ENCODE peak calls at places on chromosome 17, in five cellular contexts. A, S, N, P and L are unnamed samples.

GRCh38 chr17:7047566-7047965 is 3.7 kb upstream of the SLC16A11 start:
- DNase-seq in A (no peak), P (no peak), N (no peak), S (no peak), L (no peak)

GRCh38 chr17:33038740-33039139 is 47.1 kb downstream of the SPACA3 start:
- DNase-seq in P (peak; percentile 89), N (no peak), S (no peak), A (peak; percentile 28), L (no peak)

GRCh38 chr17:34275881-34276280 is 5.9 kb downstream of the CCL7 start:
- DNase-seq in A (no peak), S (no peak), N (no peak), P (no peak), L (no peak)

GRCh38 chr17:75241143-75241430 is 20.3 kb downstream of the GGA3 start:
- DNase-seq in S (no peak), A (no peak), N (no peak), P (no peak), L (no peak)

GRCh38 chr17:57408064-57408811 is 151.9 kb downstream of the MSI2 start:
- DNase-seq in N (no peak), S (peak; percentile 78), A (no peak), P (no peak), L (no peak)

GRCh38 chr17:50118828-50119218 is 11.1 kb downstream of the SAMD14 start:
- DNase-seq in A (no peak), S (no peak), N (no peak), P (no peak), L (no peak)

GRCh38 chr17:44928136-44928535 is 12.8 kb upstream of the GFAP start:
- DNase-seq in A (no peak), N (no peak), S (no peak), P (no peak), L (no peak)

GRCh38 chr17:51764387-51764971 is 394.0 kb downstream of the CA10 start:
- DNase-seq in A (peak; percentile 56), P (peak; percentile 61), N (no peak), S (peak; percentile 47), L (peak; percentile 16)

GRCh38 chr17:4605826-4606225 is 21.5 kb downstream of the SMTNL2 start:
- DNase-seq in N (no peak), S (peak; percentile 56), A (no peak), P (no peak), L (no peak)

GRCh38 chr17:65055708-65056638 is 567 bp downstream of the GNA13 start:
- DNase-seq in A (peak; percentile 9), S (peak; percentile 35), N (peak; percentile 25), P (no peak), L (no peak)

GRCh38 chr17:32258383-32259121 is 7.1 kb upstream of the RHBDL3 start:
- DNase-seq in A (no peak), S (no peak), N (no peak), P (peak; percentile 58), L (no peak)

GRCh38 chr17:31425646-31426045 is 34.2 kb downstream of the RAB11FIP4 start:
- DNase-seq in P (peak; percentile 56), A (no peak), S (no peak), N (no peak), L (no peak)

GRCh38 chr17:43134774-43135453 is 9.8 kb upstream of the BRCA1 start:
- DNase-seq in A (no peak), N (no peak), P (no peak), S (no peak), L (no peak)

GRCh38 chr17:64063766-64064224 is 43.4 kb upstream of the ICAM2 start:
- DNase-seq in N (no peak), S (peak; percentile 9), P (peak; percentile 82), A (no peak), L (no peak)

GRCh38 chr17:74163271-74163821 is 40.1 kb upstream of the RPL38 start:
- DNase-seq in S (peak; percentile 93), N (no peak), P (peak; percentile 43), A (no peak), L (no peak)

GRCh38 chr17:6480325-6480675 is 36.0 kb downstream of the PIMREG start:
- DNase-seq in P (no peak), A (no peak), S (no peak), N (no peak), L (no peak)

GRCh38 chr17:43449470-43450202 is 34.1 kb upstream of the DHX8 start:
- DNase-seq in S (no peak), P (no peak), N (no peak), A (no peak), L (no peak)

GRCh38 chr17:869567-870530 is 87.7 kb downstream of the MRM3 start:
- DNase-seq in S (peak; percentile 50), P (no peak), N (no peak), A (no peak), L (peak; percentile 81)

GRCh38 chr17:80034977-80035686 is 540 bp downstream of the TBC1D16 start:
- DNase-seq in A (no peak), N (no peak), S (no peak), P (peak; percentile 75), L (no peak)

GRCh38 chr17:62882284-62882683 is 74.2 kb upstream of the MARCHF10 start:
- DNase-seq in P (no peak), S (peak; percentile 87), N (no peak), A (no peak), L (no peak)

GRCh38 chr17:9002610-9003354 is 18.5 kb upstream of the NTN1 start:
- DNase-seq in S (no peak), A (no peak), P (peak; percentile 72), N (no peak), L (no peak)

GRCh38 chr17:72890711-72891110 is 201.8 kb downstream of the SLC39A11 start:
- DNase-seq in S (no peak), P (no peak), A (no peak), N (no peak), L (no peak)

GRCh38 chr17:19004601-19005441 is at the start of gene FAM83G:
- DNase-seq in A (peak; percentile 59), S (peak; percentile 65), N (peak; percentile 81), P (peak; percentile 85), L (no peak)

GRCh38 chr17:2420131-2420530 is 19.3 kb upstream of the MNT start:
- DNase-seq in P (no peak), S (no peak), N (no peak), A (no peak), L (no peak)

GRCh38 chr17:68290268-68290954 is 516 bp downstream of the SLC16A6 start:
- DNase-seq in P (peak; percentile 71), A (no peak), N (no peak), S (no peak), L (no peak)

GRCh38 chr17:81329279-81329926 is 34.3 kb upstream of the SLC38A10 start:
- DNase-seq in P (peak; percentile 78), A (peak; percentile 77), S (peak; percentile 68), N (no peak), L (peak; percentile 82)